ENCODE peak calls at places on chromosomes 5 and 9, in five cellular contexts. T is fibroblast of pulmonary artery; Q is epithelial cell of esophagus; R is stimulated activated CD4-positive, alpha-beta T cell treated with anti-CD3 and anti-CD28 coated beads, Interleukin-15, amount 100 ng/mL, for 1 hour; P is mucosa of descending colon. O is an unnamed sample.

GRCh38 chr5:169003721-169004481 is 297.0 kb downstream of the SLIT3 start:
- DNase-seq in T (no peak), Q (no peak), R (no peak), P (no peak), O (no peak)

GRCh38 chr5:156208271-156208670 is 118.7 kb upstream of the SGCD start:
- DNase-seq in T (peak; percentile 6), Q (peak; percentile 8), R (no peak), P (no peak), O (peak; percentile 20)

GRCh38 chr5:42994285-42995151 is 45.6 kb downstream of the ANXA2R start:
- DNase-seq in T (peak; percentile 95), Q (peak; percentile 83), R (peak; percentile 63), P (peak; percentile 89), O (peak; percentile 89)

GRCh38 chr5:111223790-111224560 is at the start of gene CAMK4:
- DNase-seq in T (peak; percentile 74), Q (peak; percentile 55), R (peak; percentile 60), P (peak; percentile 75), O (peak; percentile 83)

GRCh38 chr5:133825631-133826289 is 142.7 kb downstream of the C5orf15 start:
- DNase-seq in T (no peak), Q (no peak), R (no peak), P (no peak), O (peak; percentile 44)

GRCh38 chr5:36523931-36524330 is 82.5 kb upstream of the SLC1A3 start:
- DNase-seq in T (no peak), Q (no peak), R (no peak), P (no peak), O (no peak)

GRCh38 chr5:110159202-110159601 is 469.5 kb downstream of the MAN2A1 start:
- DNase-seq in T (peak; percentile 68), Q (peak; percentile 84), R (no peak), P (no peak), O (no peak)

GRCh38 chr9:125254231-125254630 is 7.4 kb upstream of the GAPVD1 start:
- DNase-seq in T (no peak), Q (no peak), R (no peak), P (no peak), O (no peak)

GRCh38 chr5:172929371-172929838 is 29.8 kb upstream of the RPL26L1 start:
- DNase-seq in T (peak; percentile 52), Q (no peak), R (no peak), P (no peak), O (no peak)

GRCh38 chr9:121736964-121737462 is 85.6 kb downstream of the DAB2IP start:
- DNase-seq in T (no peak), Q (no peak), R (no peak), P (peak; percentile 85), O (no peak)

GRCh38 chr5:74767579-74767913 is 497 bp downstream of the NSA2 start:
- DNase-seq in T (peak; percentile 63), Q (peak; percentile 57), R (peak; percentile 2), P (no peak), O (peak; percentile 50)

GRCh38 chr9:33813712-33814641 is 3.0 kb upstream of the UBE2R2 start:
- DNase-seq in T (peak; percentile 68), Q (peak; percentile 83), R (no peak), P (no peak), O (peak; percentile 69)

GRCh38 chr5:54616031-54616430 is 98.5 kb downstream of the SNX18 start:
- DNase-seq in T (peak; percentile 93), Q (peak; percentile 43), R (no peak), P (no peak), O (no peak)

GRCh38 chr5:96952118-96952750 is 16.4 kb downstream of the LNPEP start:
- DNase-seq in T (no peak), Q (no peak), R (no peak), P (no peak), O (no peak)

GRCh38 chr9:125889524-125890473 is 142.6 kb downstream of the PBX3 start:
- DNase-seq in T (peak; percentile 78), Q (peak; percentile 43), R (peak; percentile 35), P (peak; percentile 48), O (peak; percentile 84)

GRCh38 chr5:7805379-7805778 is 45.6 kb downstream of the CFAP90 start:
- DNase-seq in T (peak; percentile 3), Q (no peak), R (no peak), P (no peak), O (peak; percentile 34)

GRCh38 chr9:21684831-21685362 is 117.5 kb upstream of the MTAP start:
- DNase-seq in T (peak; percentile 79), Q (peak; percentile 99), R (peak; percentile 3), P (no peak), O (peak; percentile 92)

GRCh38 chr5:115435776-115436712 is 108.5 kb downstream of the FEM1C start:
- DNase-seq in T (no peak), Q (peak; percentile 74), R (no peak), P (no peak), O (peak; percentile 50)